ENCODE peak calls at places on chromosomes 11 and 22, in seven cellular contexts. Q is fibroblast of lung; A is kidney tubule cell; W is CD8-positive, alpha-beta memory T cell; J is posterior vena cava; G is amniotic epithelial cell; N is stimulated activated CD4-positive, alpha-beta T cell treated with anti-CD3 and anti-CD28 coated beads, Interleukin-15, amount 100 ng/mL, for 1 hour. L is an unnamed sample.

GRCh38 chr11:74018331-74019005 is 9.6 kb upstream of the UCP3 start:
- DNase-seq in Q (peak), A (peak), W (no peak), J (peak), G (peak), N (no peak), L (no peak)

GRCh38 chr22:17257578-17257977 is 38.3 kb upstream of the ADA2 start:
- DNase-seq in Q (no peak), A (no peak), W (no peak), J (no peak), G (no peak), N (no peak), L (no peak)

GRCh38 chr11:100709233-100709999 is 22.3 kb downstream of the ARHGAP42 start:
- DNase-seq in Q (peak), A (peak), W (no peak), J (no peak), G (peak), N (no peak), L (no peak)

GRCh38 chr11:34644669-34645406 is 23.9 kb downstream of the EHF start:
- DNase-seq in Q (peak), A (peak), W (no peak), J (no peak), G (peak), N (no peak), L (no peak)

GRCh38 chr11:117870176-117870952 is 6.1 kb downstream of the FXYD6 start:
- DNase-seq in Q (no peak), A (no peak), W (no peak), J (peak), G (no peak), N (no peak), L (no peak)

GRCh38 chr11:2387266-2387982 is 10.3 kb downstream of the CD81 start:
- DNase-seq in Q (peak), A (no peak), W (peak), J (no peak), G (peak), N (no peak), L (no peak)

GRCh38 chr22:37335819-37336199 is 53.5 kb downstream of the CYTH4 start:
- DNase-seq in Q (no peak), A (no peak), W (no peak), J (no peak), G (no peak), N (no peak), L (no peak)

GRCh38 chr11:73969091-73969490 is 13.6 kb downstream of the UCP2 start:
- DNase-seq in Q (no peak), A (no peak), W (no peak), J (peak), G (no peak), N (no peak), L (no peak)

GRCh38 chr22:43562843-43563242 is 151.0 kb downstream of the MPPED1 start:
- DNase-seq in Q (no peak), A (no peak), W (no peak), J (no peak), G (no peak), N (no peak), L (no peak)

GRCh38 chr22:38773363-38773946 is 17.7 kb upstream of the SUN2 start:
- DNase-seq in Q (no peak), A (no peak), W (no peak), J (no peak), G (no peak), N (no peak), L (no peak)

GRCh38 chr11:71268706-71269321 is 16.4 kb upstream of the SHANK2 start:
- DNase-seq in Q (no peak), A (no peak), W (no peak), J (no peak), G (no peak), N (no peak), L (no peak)

GRCh38 chr11:100340416-100341323 is 346.4 kb upstream of the ARHGAP42 start:
- DNase-seq in Q (peak), A (peak), W (no peak), J (no peak), G (peak), N (no peak), L (no peak)

GRCh38 chr11:94183886-94184264 is 55.2 kb downstream of the PANX1 start:
- DNase-seq in Q (peak), A (peak), W (no peak), J (peak), G (peak), N (no peak), L (no peak)

GRCh38 chr11:33128739-33129138 is 32.5 kb downstream of the CSTF3 start:
- DNase-seq in Q (no peak), A (no peak), W (no peak), J (no peak), G (no peak), N (no peak), L (no peak)

GRCh38 chr11:110028904-110029303 is 64.3 kb upstream of the ZC3H12C start:
- DNase-seq in Q (peak), A (peak), W (no peak), J (no peak), G (peak), N (no peak), L (no peak)

GRCh38 chr11:120471131-120471530 is 40.4 kb upstream of the GRIK4 start:
- DNase-seq in Q (peak), A (peak), W (no peak), J (no peak), G (peak), N (no peak), L (no peak)

GRCh38 chr22:42949159-42949558 is 65.8 kb downstream of the PACSIN2 start:
- DNase-seq in Q (peak), A (peak), W (no peak), J (no peak), G (peak), N (no peak), L (no peak)

GRCh38 chr11:68215087-68215445 is 2.0 kb upstream of the KMT5B start:
- DNase-seq in Q (no peak), A (no peak), W (no peak), J (no peak), G (no peak), N (no peak), L (no peak)

GRCh38 chr22:37674951-37675929 is at the start of gene LGALS1:
- DNase-seq in Q (peak), A (peak), W (peak), J (peak), G (peak), N (peak), L (no peak)

GRCh38 chr11:6703247-6704063 is 20.3 kb upstream of the MRPL17 start:
- DNase-seq in Q (peak), A (peak), W (no peak), J (no peak), G (peak), N (no peak), L (peak)

GRCh38 chr11:32447252-32447651 is 11.9 kb upstream of the WT1 start:
- DNase-seq in Q (no peak), A (no peak), W (no peak), J (no peak), G (no peak), N (no peak), L (no peak)

GRCh38 chr11:20160425-20161229 is at the start of gene DBX1:
- DNase-seq in Q (no peak), A (no peak), W (no peak), J (no peak), G (no peak), N (no peak), L (no peak)

GRCh38 chr11:116078101-116078561 is 573.9 kb upstream of the CADM1 start:
- DNase-seq in Q (peak), A (peak), W (no peak), J (no peak), G (no peak), N (no peak), L (no peak)

GRCh38 chr11:132943737-132944556 is 588.4 kb downstream of the OPCML start:
- DNase-seq in Q (peak), A (no peak), W (no peak), J (no peak), G (no peak), N (no peak), L (no peak)

GRCh38 chr11:111283945-111284481 is 14.3 kb upstream of the POU2AF3 start:
- DNase-seq in Q (peak), A (no peak), W (no peak), J (no peak), G (peak), N (no peak), L (no peak)

GRCh38 chr11:70281114-70281729 is 10.7 kb downstream of the PPFIA1 start:
- DNase-seq in Q (peak), A (no peak), W (no peak), J (peak), G (no peak), N (no peak), L (no peak)

GRCh38 chr11:130181295-130182272 is 22.0 kb downstream of the ST14 start:
- DNase-seq in Q (peak), A (peak), W (no peak), J (no peak), G (peak), N (no peak), L (no peak)

GRCh38 chr11:125165664-125166346 is 1.3 kb downstream of the PKNOX2 start:
- DNase-seq in Q (peak), A (peak), W (no peak), J (no peak), G (no peak), N (no peak), L (no peak)